ENCODE peak calls at places on chromosomes 13 and 19, in ten cellular contexts. One of them, this sample, is unnamed.

GRCh38 chr19:46718934-46719551 is 2.1 kb upstream of the PRKD2 start:
- DNase-seq in heart right ventricle: no peak
- DNase-seq in fibroblast of lung: no peak
- DNase-seq in SK-N-SH: no peak
- DNase-seq in transverse colon: no peak
- DNase-seq in thyroid gland: no peak
- DNase-seq in stomach: no peak
- DNase-seq in heart left ventricle: no peak
- DNase-seq in Peyer's patch: no peak
- DNase-seq in cardiac muscle cell: no peak
- DNase-seq in this sample: no peak

GRCh38 chr13:111302045-111302722 is 18.3 kb upstream of the TEX29 start:
- DNase-seq in stomach: no peak
- DNase-seq in Peyer's patch: no peak
- DNase-seq in heart left ventricle: no peak
- DNase-seq in cardiac muscle cell: no peak
- DNase-seq in SK-N-SH: no peak
- DNase-seq in thyroid gland: no peak
- DNase-seq in fibroblast of lung: no peak
- DNase-seq in heart right ventricle: no peak
- DNase-seq in transverse colon: no peak
- DNase-seq in this sample: no peak

GRCh38 chr19:1840541-1841115 is 7.7 kb downstream of the REXO1 start:
- DNase-seq in stomach: no peak
- DNase-seq in Peyer's patch: no peak
- DNase-seq in heart left ventricle: peak; percentile 73
- DNase-seq in heart right ventricle: peak; percentile 57
- DNase-seq in SK-N-SH: no peak
- DNase-seq in fibroblast of lung: no peak
- DNase-seq in transverse colon: no peak
- DNase-seq in thyroid gland: peak; percentile 15
- DNase-seq in cardiac muscle cell: peak; percentile 34
- DNase-seq in this sample: no peak

GRCh38 chr13:65724261-65724660 is 1505.9 kb downstream of the PCDH9 start:
- DNase-seq in stomach: no peak
- DNase-seq in heart left ventricle: no peak
- DNase-seq in thyroid gland: no peak
- DNase-seq in cardiac muscle cell: peak; percentile 89
- DNase-seq in SK-N-SH: no peak
- DNase-seq in heart right ventricle: no peak
- DNase-seq in fibroblast of lung: peak; percentile 74
- DNase-seq in Peyer's patch: no peak
- DNase-seq in transverse colon: no peak
- DNase-seq in this sample: no peak

GRCh38 chr13:23985846-23986245 is 88.5 kb upstream of the C1QTNF9B start:
- DNase-seq in heart left ventricle: no peak
- DNase-seq in thyroid gland: no peak
- DNase-seq in stomach: no peak
- DNase-seq in SK-N-SH: no peak
- DNase-seq in fibroblast of lung: no peak
- DNase-seq in heart right ventricle: no peak
- DNase-seq in transverse colon: no peak
- DNase-seq in cardiac muscle cell: no peak
- DNase-seq in Peyer's patch: no peak
- DNase-seq in this sample: no peak

GRCh38 chr13:74306496-74306895 is 172.3 kb upstream of the KLF12 start:
- DNase-seq in heart left ventricle: no peak
- DNase-seq in Peyer's patch: no peak
- DNase-seq in transverse colon: no peak
- DNase-seq in stomach: no peak
- DNase-seq in fibroblast of lung: peak; percentile 66
- DNase-seq in thyroid gland: no peak
- DNase-seq in heart right ventricle: no peak
- DNase-seq in SK-N-SH: peak; percentile 20
- DNase-seq in cardiac muscle cell: peak; percentile 18
- DNase-seq in this sample: no peak

GRCh38 chr19:44641866-44642265 is 1.8 kb upstream of the PVR start:
- DNase-seq in heart right ventricle: no peak
- DNase-seq in transverse colon: no peak
- DNase-seq in stomach: no peak
- DNase-seq in SK-N-SH: no peak
- DNase-seq in heart left ventricle: no peak
- DNase-seq in Peyer's patch: no peak
- DNase-seq in fibroblast of lung: no peak
- DNase-seq in cardiac muscle cell: no peak
- DNase-seq in thyroid gland: no peak
- DNase-seq in this sample: no peak

GRCh38 chr13:49527123-49527522 is 31.4 kb downstream of the PHF11 start:
- DNase-seq in stomach: no peak
- DNase-seq in heart left ventricle: peak; percentile 27
- DNase-seq in Peyer's patch: no peak
- DNase-seq in transverse colon: no peak
- DNase-seq in heart right ventricle: peak; percentile 31
- DNase-seq in SK-N-SH: no peak
- DNase-seq in cardiac muscle cell: no peak
- DNase-seq in thyroid gland: peak; percentile 81
- DNase-seq in fibroblast of lung: no peak
- DNase-seq in this sample: no peak

GRCh38 chr13:33279414-33279813 is 6.1 kb downstream of the STARD13 start:
- DNase-seq in stomach: no peak
- DNase-seq in heart right ventricle: no peak
- DNase-seq in cardiac muscle cell: no peak
- DNase-seq in thyroid gland: no peak
- DNase-seq in fibroblast of lung: no peak
- DNase-seq in SK-N-SH: no peak
- DNase-seq in heart left ventricle: no peak
- DNase-seq in transverse colon: peak; percentile 64
- DNase-seq in Peyer's patch: no peak
- DNase-seq in this sample: no peak

GRCh38 chr13:33277351-33277750 is 8.2 kb downstream of the STARD13 start:
- DNase-seq in heart right ventricle: no peak
- DNase-seq in thyroid gland: no peak
- DNase-seq in fibroblast of lung: no peak
- DNase-seq in Peyer's patch: no peak
- DNase-seq in cardiac muscle cell: no peak
- DNase-seq in stomach: no peak
- DNase-seq in heart left ventricle: no peak
- DNase-seq in SK-N-SH: no peak
- DNase-seq in transverse colon: no peak
- DNase-seq in this sample: no peak

GRCh38 chr13:33277946-33278345 is 7.6 kb downstream of the STARD13 start:
- DNase-seq in transverse colon: no peak
- DNase-seq in SK-N-SH: no peak
- DNase-seq in Peyer's patch: no peak
- DNase-seq in thyroid gland: no peak
- DNase-seq in fibroblast of lung: peak; percentile 57
- DNase-seq in stomach: no peak
- DNase-seq in heart right ventricle: no peak
- DNase-seq in cardiac muscle cell: peak; percentile 80
- DNase-seq in heart left ventricle: no peak
- DNase-seq in this sample: no peak

GRCh38 chr13:33279898-33280549 is 5.5 kb downstream of the STARD13 start:
- DNase-seq in SK-N-SH: no peak
- DNase-seq in fibroblast of lung: peak; percentile 64
- DNase-seq in cardiac muscle cell: peak; percentile 50
- DNase-seq in heart right ventricle: no peak
- DNase-seq in Peyer's patch: no peak
- DNase-seq in heart left ventricle: no peak
- DNase-seq in transverse colon: no peak
- DNase-seq in thyroid gland: no peak
- DNase-seq in stomach: no peak
- DNase-seq in this sample: no peak

DNA sequence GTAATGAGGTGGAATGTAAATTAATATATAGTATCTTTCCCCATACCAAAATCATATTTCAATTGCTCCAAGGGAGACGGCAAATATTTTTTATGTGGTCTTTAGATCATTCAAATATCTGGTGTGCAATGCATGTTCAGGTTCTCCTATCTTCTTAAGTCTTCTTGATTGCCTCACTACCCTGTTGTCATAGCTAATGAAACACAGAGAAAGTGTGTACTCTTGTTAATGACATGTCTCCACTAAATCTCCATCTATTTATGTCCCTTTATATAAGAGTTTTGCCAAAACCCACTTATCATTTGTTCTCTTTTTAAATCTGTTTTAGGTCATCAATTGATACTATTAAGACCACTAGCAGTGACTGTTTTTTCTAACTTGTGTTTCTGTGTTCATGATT is 6.6 kb downstream of the STARD13 start:
- DNase-seq in thyroid gland: no peak
- DNase-seq in SK-N-SH: no peak
- DNase-seq in cardiac muscle cell: no peak
- DNase-seq in heart right ventricle: no peak
- DNase-seq in fibroblast of lung: no peak
- DNase-seq in stomach: no peak
- DNase-seq in transverse colon: no peak
- DNase-seq in heart left ventricle: no peak
- DNase-seq in Peyer's patch: no peak
- DNase-seq in this sample: no peak
- H3K27ac ChIP-seq in thyroid gland: peak overlapping the region; percentile 48
- H3K27ac ChIP-seq in SK-N-SH: no peak overlapping the region
- H3K27ac ChIP-seq in cardiac muscle cell: no peak overlapping the region
- H3K27ac ChIP-seq in heart right ventricle: peak overlapping the region; percentile 83
- H3K27ac ChIP-seq in fibroblast of lung: no peak overlapping the region
- H3K27ac ChIP-seq in stomach: no peak overlapping the region
- H3K27ac ChIP-seq in transverse colon: peak overlapping the region; percentile 90
- H3K27ac ChIP-seq in heart left ventricle: peak overlapping the region; percentile 91
- H3K27ac ChIP-seq in Peyer's patch: no peak overlapping the region
- H3K27ac ChIP-seq in this sample: no peak overlapping the region

DNA sequence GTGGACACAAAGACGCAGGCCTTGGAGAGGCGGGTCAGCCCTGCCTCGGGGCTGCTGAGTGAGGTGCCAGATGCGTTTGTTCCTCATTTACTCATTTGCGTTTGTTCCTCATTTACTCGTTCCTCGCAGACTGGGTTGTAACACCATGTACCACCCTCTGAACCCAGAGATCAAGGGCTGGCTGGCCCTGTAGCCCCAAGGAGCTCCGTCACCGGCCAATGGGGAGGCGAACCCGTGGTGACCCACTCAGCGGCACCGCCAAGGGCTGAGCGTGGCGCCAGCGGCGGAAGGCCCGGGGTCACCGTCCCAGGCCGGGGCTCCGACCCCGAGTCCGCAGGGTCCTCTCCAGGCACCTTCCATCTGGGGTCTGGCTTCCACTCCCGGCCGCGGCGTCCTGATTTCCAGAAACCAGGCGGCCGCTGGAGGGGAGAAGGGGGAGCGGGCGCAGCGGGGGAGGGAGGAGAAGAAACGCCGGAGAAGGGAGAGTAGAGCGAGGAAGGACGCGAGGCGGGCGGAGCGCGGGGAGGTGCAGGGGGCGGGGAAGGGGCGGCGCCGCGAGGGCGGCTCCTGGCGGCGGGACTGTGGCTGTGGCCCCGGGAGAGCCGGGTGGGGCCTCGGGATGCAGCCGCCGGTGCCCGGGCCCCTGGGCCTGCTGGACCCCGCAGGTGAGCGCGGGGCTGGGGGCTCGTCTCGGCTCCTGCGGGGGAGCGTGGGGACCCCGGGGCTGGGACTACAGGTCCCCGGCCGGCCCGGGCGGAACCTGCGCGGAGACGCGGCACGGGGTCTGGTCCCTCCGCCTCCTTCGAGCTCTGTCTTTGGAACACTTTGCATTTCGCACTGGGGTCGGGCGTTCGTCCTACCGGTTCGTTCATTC is at the start of gene TMEM255B:
- DNase-seq in Peyer's patch: peak; percentile 90
- DNase-seq in stomach: peak; percentile 88
- DNase-seq in thyroid gland: peak; percentile 86
- DNase-seq in cardiac muscle cell: peak; percentile 80
- DNase-seq in fibroblast of lung: peak; percentile 62
- DNase-seq in SK-N-SH: peak; percentile 98
- DNase-seq in heart right ventricle: peak; percentile 90
- DNase-seq in heart left ventricle: peak; percentile 88
- DNase-seq in transverse colon: peak; percentile 88
- DNase-seq in this sample: peak; percentile 15
- TF ChIP-seq CTCF in Peyer's patch: peak; percentile 38
- TF ChIP-seq CTCF in stomach: peak; percentile 34
- TF ChIP-seq CTCF in thyroid gland: no peak
- TF ChIP-seq CTCF in cardiac muscle cell: no peak
- TF ChIP-seq CTCF in fibroblast of lung: no peak
- TF ChIP-seq CTCF in SK-N-SH: peak; percentile 39
- TF ChIP-seq CTCF in heart right ventricle: peak; percentile 14
- TF ChIP-seq CTCF in heart left ventricle: peak; percentile 73
- TF ChIP-seq CTCF in transverse colon: peak; percentile 41
- TF ChIP-seq CTCF in this sample: no peak

DNA sequence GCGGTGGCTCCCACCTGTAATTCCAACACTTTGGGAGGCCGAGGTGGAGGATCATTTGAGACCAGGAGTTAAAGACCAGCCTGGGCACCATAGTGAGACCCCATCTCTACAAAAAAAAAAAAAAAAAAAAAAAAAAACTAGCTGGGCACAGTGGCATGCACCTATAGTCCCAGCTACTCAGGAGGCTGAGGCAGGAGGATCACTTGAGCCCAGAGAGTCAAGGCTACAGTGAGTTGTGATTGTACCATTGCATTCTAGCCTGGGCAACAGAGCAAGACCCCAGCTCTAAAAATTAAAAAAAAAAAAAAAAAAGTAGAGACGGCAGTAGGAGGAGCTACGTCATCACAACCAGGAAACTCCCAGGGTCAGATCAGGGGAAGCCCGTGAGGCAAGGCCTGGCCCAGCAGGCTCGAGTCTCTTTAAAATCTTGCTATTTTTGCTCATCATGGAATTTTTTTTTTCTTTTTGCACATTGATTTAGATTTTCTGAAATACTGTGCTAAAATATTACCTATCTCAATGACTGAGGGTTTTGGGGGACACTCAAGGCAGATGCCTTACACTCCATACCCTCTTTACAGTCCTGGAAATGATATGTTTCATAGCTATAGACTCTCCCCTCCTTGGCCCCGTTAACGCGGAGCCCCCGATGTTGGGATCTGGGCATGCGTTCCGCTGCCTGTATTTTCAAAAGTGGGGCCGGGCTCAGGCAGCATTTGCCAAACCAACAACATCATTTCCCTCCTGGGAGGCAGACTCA is 44.4 kb upstream of the USE1 start:
- DNase-seq in SK-N-SH: no peak
- DNase-seq in transverse colon: no peak
- DNase-seq in stomach: no peak
- DNase-seq in heart left ventricle: no peak
- DNase-seq in Peyer's patch: no peak
- DNase-seq in cardiac muscle cell: no peak
- DNase-seq in thyroid gland: no peak
- DNase-seq in fibroblast of lung: no peak
- DNase-seq in heart right ventricle: no peak
- DNase-seq in this sample: no peak
- H3K9me3 ChIP-seq in SK-N-SH: no peaks in the 10 kb centered on the region
- H3K9me3 ChIP-seq in transverse colon: no peaks in the 10 kb centered on the region
- H3K9me3 ChIP-seq in stomach: no peaks in the 10 kb centered on the region
- H3K9me3 ChIP-seq in heart left ventricle: no peaks in the 10 kb centered on the region
- H3K9me3 ChIP-seq in Peyer's patch: no peaks in the 10 kb centered on the region
- H3K9me3 ChIP-seq in cardiac muscle cell: no peaks in the 10 kb centered on the region
- H3K9me3 ChIP-seq in thyroid gland: no peaks in the 10 kb centered on the region
- H3K9me3 ChIP-seq in fibroblast of lung: no peaks in the 10 kb centered on the region
- H3K9me3 ChIP-seq in heart right ventricle: no peaks in the 10 kb centered on the region
- H3K9me3 ChIP-seq in this sample: no peaks in the 10 kb centered on the region

GRCh38 chr19:13838943-13839192 is 38.1 kb upstream of the NANOS3 start:
- DNase-seq in heart right ventricle: peak; percentile 93
- DNase-seq in Peyer's patch: no peak
- DNase-seq in stomach: no peak
- DNase-seq in SK-N-SH: peak; percentile 84
- DNase-seq in heart left ventricle: no peak
- DNase-seq in thyroid gland: no peak
- DNase-seq in fibroblast of lung: no peak
- DNase-seq in transverse colon: no peak
- DNase-seq in cardiac muscle cell: no peak
- DNase-seq in this sample: no peak

GRCh38 chr19:13841339-13842293 is 35.3 kb upstream of the NANOS3 start:
- DNase-seq in transverse colon: peak; percentile 84
- DNase-seq in cardiac muscle cell: peak; percentile 45
- DNase-seq in stomach: peak; percentile 78
- DNase-seq in fibroblast of lung: no peak
- DNase-seq in SK-N-SH: peak; percentile 50
- DNase-seq in heart left ventricle: peak; percentile 73
- DNase-seq in Peyer's patch: peak; percentile 88
- DNase-seq in heart right ventricle: no peak
- DNase-seq in thyroid gland: peak; percentile 48
- DNase-seq in this sample: no peak

GRCh38 chr19:13839193-13839937 is 37.6 kb upstream of the NANOS3 start:
- DNase-seq in transverse colon: peak; percentile 88
- DNase-seq in fibroblast of lung: peak; percentile 72
- DNase-seq in SK-N-SH: peak; percentile 91
- DNase-seq in heart left ventricle: peak; percentile 95
- DNase-seq in heart right ventricle: peak; percentile 90
- DNase-seq in stomach: peak; percentile 89
- DNase-seq in Peyer's patch: peak; percentile 83
- DNase-seq in thyroid gland: peak; percentile 87
- DNase-seq in cardiac muscle cell: peak; percentile 86
- DNase-seq in this sample: no peak

GRCh38 chr19:13840751-13841338 is 36.1 kb upstream of the NANOS3 start:
- DNase-seq in heart right ventricle: no peak
- DNase-seq in heart left ventricle: no peak
- DNase-seq in fibroblast of lung: no peak
- DNase-seq in cardiac muscle cell: no peak
- DNase-seq in thyroid gland: no peak
- DNase-seq in Peyer's patch: no peak
- DNase-seq in transverse colon: no peak
- DNase-seq in stomach: no peak
- DNase-seq in SK-N-SH: peak; percentile 40
- DNase-seq in this sample: no peak

GRCh38 chr19:13839938-13840750 is 36.8 kb upstream of the NANOS3 start:
- DNase-seq in SK-N-SH: no peak
- DNase-seq in thyroid gland: peak; percentile 31
- DNase-seq in heart right ventricle: peak; percentile 68
- DNase-seq in heart left ventricle: peak; percentile 60
- DNase-seq in Peyer's patch: peak; percentile 95
- DNase-seq in stomach: peak; percentile 75
- DNase-seq in transverse colon: peak; percentile 91
- DNase-seq in cardiac muscle cell: peak; percentile 40
- DNase-seq in fibroblast of lung: no peak
- DNase-seq in this sample: no peak
- H3K27ac ChIP-seq in SK-N-SH: peak overlapping the region; percentile 99
- H3K27ac ChIP-seq in thyroid gland: peak overlapping the region; percentile 96
- H3K27ac ChIP-seq in heart right ventricle: peak overlapping the region; percentile 100
- H3K27ac ChIP-seq in heart left ventricle: peak overlapping the region; percentile 100
- H3K27ac ChIP-seq in Peyer's patch: peak overlapping the region; percentile 98
- H3K27ac ChIP-seq in stomach: peak overlapping the region; percentile 100
- H3K27ac ChIP-seq in transverse colon: peak overlapping the region; percentile 100
- H3K27ac ChIP-seq in cardiac muscle cell: no peak overlapping the region
- H3K27ac ChIP-seq in fibroblast of lung: peak overlapping the region; percentile 100
- H3K27ac ChIP-seq in this sample: peak overlapping the region; percentile 90